ENCODE peak calls at places on chromosomes 4 and X, in six cellular contexts. W is transverse colon, U is sigmoid colon, X is uterus, T is GM23338, F is Peyer's patch. G is an unnamed sample. For H3K36me3, the result is how much of the 10 kb centered on the place peaks cover.

GRCh38 chrX:43386872-43387271 is 269.2 kb upstream of the MAOA start:
- DNase-seq in W (no peak), U (no peak), X (no peak), T (no peak), F (no peak), G (peak)

GRCh38 chr4:118883861-118884260 is 4.8 kb upstream of the SYNPO2 start:
- DNase-seq in W (no peak), U (no peak), X (no peak), T (no peak), F (no peak), G (no peak)

GRCh38 chr4:100742045-100742444 is 224.2 kb upstream of the EMCN start:
- DNase-seq in W (no peak), U (no peak), X (no peak), T (peak), F (no peak), G (no peak)

GRCh38 chrX:17635231-17635630 is 102.1 kb upstream of the SCML1 start:
- DNase-seq in W (peak), U (no peak), X (no peak), T (peak), F (peak), G (no peak)

GRCh38 chr4:60443796-60444195 is 756.3 kb upstream of the ADGRL3 start:
- DNase-seq in W (no peak), U (no peak), X (no peak), T (no peak), F (no peak), G (no peak)

GRCh38 chr4:182230256-182230655 is 12.9 kb upstream of the TENM3 start:
- DNase-seq in W (no peak), U (no peak), X (no peak), T (no peak), F (no peak), G (no peak)

GRCh38 chr4:139740531-139741041 is 75.0 kb downstream of the MGST2 start:
- DNase-seq in W (peak), U (peak), X (peak), T (no peak), F (no peak), G (peak)

GRCh38 chr4:8261851-8262535 is 7.6 kb upstream of the HTRA3 start:
- DNase-seq in W (no peak), U (no peak), X (no peak), T (no peak), F (no peak), G (no peak)

GRCh38 chr4:172225457-172225856 is 412.3 kb downstream of the GALNTL6 start:
- DNase-seq in W (no peak), U (no peak), X (no peak), T (no peak), F (no peak), G (no peak)

GRCh38 chr4:60485279-60485678 is 714.8 kb upstream of the ADGRL3 start:
- DNase-seq in W (no peak), U (no peak), X (no peak), T (no peak), F (no peak), G (no peak)

DNA sequence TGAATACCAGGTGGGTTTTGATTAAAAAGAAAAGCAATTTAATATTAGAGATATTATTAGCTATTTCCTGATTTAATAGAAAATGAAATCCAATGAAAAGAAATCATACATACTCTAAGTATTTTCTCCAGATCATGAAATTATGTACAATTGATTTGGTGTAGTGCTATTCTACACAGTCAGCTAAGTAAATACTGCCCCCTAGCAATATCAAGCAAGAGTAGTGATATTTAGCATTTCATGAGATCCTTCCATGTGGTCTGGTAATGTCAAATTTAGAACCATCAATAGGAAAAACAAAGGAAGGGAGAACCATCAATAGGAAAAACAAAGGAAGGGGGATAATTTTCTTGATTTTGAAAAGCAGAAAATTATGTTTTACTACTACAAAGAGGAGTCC is 114.6 kb downstream of the TBCK start:
- DNase-seq in W (no peak), U (no peak), X (no peak), T (peak), F (no peak), G (no peak)
- TF ChIP-seq CTCF in W (peak), U (peak), X (peak), T (peak), F (peak), G (no peak)

DNA sequence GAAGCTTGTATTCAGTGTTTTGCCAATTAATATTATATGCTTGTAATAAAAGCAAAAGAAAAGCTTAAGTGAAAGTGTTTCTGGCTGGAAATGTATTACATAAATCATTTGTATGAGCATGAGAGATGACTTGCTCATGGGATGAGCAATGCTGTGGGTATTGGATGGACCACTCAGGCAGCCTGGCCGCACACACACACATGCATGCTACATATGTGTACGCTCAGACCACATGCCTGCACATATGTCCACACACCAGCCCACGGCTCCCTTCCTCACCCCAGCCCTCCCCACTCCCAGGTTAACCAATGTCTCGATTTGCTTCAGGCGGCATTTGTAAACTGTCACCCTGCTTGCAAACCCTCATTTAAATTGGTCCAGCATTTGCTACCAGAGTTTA is 55.9 kb downstream of the CPLX1 start:
- DNase-seq in W (no peak), U (no peak), X (no peak), T (no peak), F (no peak), G (no peak)
- H3K36me3 ChIP-seq in W (under half), U (under half), X (under half), T (under half), F (under half), G (under half)

GRCh38 chr4:174505012-174505411 is 17.3 kb downstream of the HPGD start:
- DNase-seq in W (no peak), U (no peak), X (no peak), T (no peak), F (no peak), G (no peak)

GRCh38 chr4:174505892-174506291 is 16.4 kb downstream of the HPGD start:
- DNase-seq in W (no peak), U (no peak), X (no peak), T (no peak), F (no peak), G (no peak)

GRCh38 chr4:174503079-174503724 is 19.1 kb downstream of the HPGD start:
- DNase-seq in W (peak), U (no peak), X (no peak), T (no peak), F (no peak), G (no peak)
- H3K27ac ChIP-seq in W (peak), U (no peak), X (no peak), T (no peak), F (peak), G (no peak)

GRCh38 chrX:45165726-45166125 is 35.0 kb downstream of the DIPK2B start:
- DNase-seq in W (no peak), U (no peak), X (no peak), T (no peak), F (no peak), G (no peak)
- TF ChIP-seq CTCF in W (no peak), U (no peak), X (no peak), T (no peak), F (no peak), G (no peak)

GRCh38 chr4:168925789-168926490 is 84.1 kb downstream of the CBR4 start:
- DNase-seq in W (no peak), U (no peak), X (no peak), T (no peak), F (no peak), G (no peak)

GRCh38 chr4:168928346-168928745 is 81.7 kb downstream of the CBR4 start:
- DNase-seq in W (no peak), U (no peak), X (no peak), T (no peak), F (no peak), G (no peak)

GRCh38 chr4:168923526-168924194 is 86.4 kb downstream of the CBR4 start:
- DNase-seq in W (peak), U (no peak), X (no peak), T (peak), F (no peak), G (peak)

GRCh38 chr4:168920438-168921081 is 89.5 kb downstream of the CBR4 start:
- DNase-seq in W (no peak), U (no peak), X (no peak), T (no peak), F (no peak), G (no peak)

DNA sequence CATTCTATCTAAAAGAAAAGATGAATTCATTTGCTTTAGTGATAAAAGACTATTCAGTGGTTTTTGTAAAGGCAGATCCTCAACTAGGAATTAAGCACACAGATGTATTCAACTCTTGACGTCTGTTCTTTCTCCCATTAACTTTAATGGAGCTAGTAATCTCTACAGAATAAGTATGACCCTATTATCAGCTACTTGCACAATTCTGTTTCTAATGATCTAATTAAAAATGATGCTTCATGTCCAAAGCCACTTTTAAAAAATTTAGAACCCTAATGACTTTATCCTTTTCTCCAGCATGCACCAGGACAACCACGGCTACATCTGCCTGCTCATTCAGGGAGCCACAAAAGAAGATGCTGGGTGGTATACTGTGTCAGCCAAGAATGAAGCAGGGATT is 85.4 kb downstream of the CBR4 start:
- DNase-seq in W (no peak), U (no peak), X (no peak), T (no peak), F (no peak), G (no peak)
- H3K36me3 ChIP-seq in W (under half), U (under half), X (under half), T (under half), F (under half), G (under half)

GRCh38 chrX:2774776-2775175 is 22.9 kb downstream of the XG start:
- DNase-seq in W (no peak), U (no peak), X (no peak), T (no peak), F (no peak), G (no peak)
- H3K27ac ChIP-seq in W (no peak), U (no peak), X (no peak), T (no peak), F (no peak), G (no peak)

GRCh38 chr4:99457270-99457669 is 22.1 kb upstream of the ADH7 start:
- DNase-seq in W (no peak), U (no peak), X (no peak), T (no peak), F (no peak), G (no peak)
- TF ChIP-seq CTCF in W (no peak), U (no peak), X (no peak), T (no peak), F (no peak), G (no peak)

DNA sequence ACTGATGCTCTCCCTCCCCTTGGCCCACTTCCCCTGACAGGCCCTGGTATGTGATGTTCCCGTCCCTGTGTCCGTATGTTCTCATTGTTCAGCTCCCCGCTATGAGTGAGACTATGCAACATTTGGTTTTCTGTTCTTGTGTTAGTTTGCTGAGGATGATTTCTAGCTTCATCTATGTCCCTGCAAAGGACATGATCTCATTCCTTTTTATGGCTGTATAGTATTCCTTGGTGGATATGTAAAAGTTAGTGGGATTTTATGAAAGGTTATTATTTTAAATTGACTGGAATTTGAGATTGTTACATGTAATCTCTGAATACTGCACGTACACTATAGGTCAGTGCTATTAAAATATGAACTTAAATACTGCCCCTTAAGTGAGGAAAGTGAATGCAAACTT is 184.0 kb downstream of the WDFY3 start:
- DNase-seq in W (no peak), U (no peak), X (no peak), T (no peak), F (no peak), G (no peak)
- H3K36me3 ChIP-seq in W (under half), U (under half), X (under half), T (under half), F (under half), G (under half)